ENCODE peak calls at places on chromosomes 16 and 17, in eight cellular contexts. One of them, this sample, is unnamed.

GRCh38 chr17:7404737-7405412 is 978 bp upstream of the TMEM256 start:
- DNase-seq in lower lobe of right lung: peak; percentile 72
- DNase-seq in OCI-LY7: no peak
- DNase-seq in pancreas: peak; percentile 86
- DNase-seq in cardiac muscle cell: peak; percentile 33
- DNase-seq in A549: no peak
- DNase-seq in neuronal stem cell: peak; percentile 74
- DNase-seq in uterus: no peak
- DNase-seq in this sample: peak; percentile 74

GRCh38 chr16:14309906-14310305 is 238.8 kb downstream of the MRTFB start:
- DNase-seq in OCI-LY7: no peak
- DNase-seq in pancreas: no peak
- DNase-seq in neuronal stem cell: no peak
- DNase-seq in lower lobe of right lung: no peak
- DNase-seq in uterus: no peak
- DNase-seq in cardiac muscle cell: no peak
- DNase-seq in A549: peak; percentile 73
- DNase-seq in this sample: no peak

GRCh38 chr17:18122991-18123753 is 14.6 kb downstream of the MYO15A start:
- DNase-seq in pancreas: no peak
- DNase-seq in A549: no peak
- DNase-seq in lower lobe of right lung: no peak
- DNase-seq in OCI-LY7: no peak
- DNase-seq in cardiac muscle cell: no peak
- DNase-seq in neuronal stem cell: no peak
- DNase-seq in uterus: no peak
- DNase-seq in this sample: no peak

GRCh38 chr16:637081-638018 is 1.2 kb upstream of the METTL26 start:
- DNase-seq in OCI-LY7: peak; percentile 89
- DNase-seq in neuronal stem cell: no peak
- DNase-seq in uterus: peak; percentile 88
- DNase-seq in cardiac muscle cell: peak; percentile 94
- DNase-seq in lower lobe of right lung: peak; percentile 91
- DNase-seq in pancreas: peak; percentile 96
- DNase-seq in A549: peak; percentile 90
- DNase-seq in this sample: peak; percentile 95

GRCh38 chr17:5780476-5780875 is 196.2 kb upstream of the NLRP1 start:
- DNase-seq in A549: no peak
- DNase-seq in pancreas: no peak
- DNase-seq in cardiac muscle cell: peak; percentile 39
- DNase-seq in lower lobe of right lung: no peak
- DNase-seq in OCI-LY7: no peak
- DNase-seq in neuronal stem cell: no peak
- DNase-seq in uterus: no peak
- DNase-seq in this sample: no peak

GRCh38 chr16:83420206-83420760 is 387.5 kb upstream of the HSBP1 start:
- DNase-seq in cardiac muscle cell: peak; percentile 69
- DNase-seq in pancreas: no peak
- DNase-seq in OCI-LY7: peak; percentile 17
- DNase-seq in lower lobe of right lung: no peak
- DNase-seq in uterus: no peak
- DNase-seq in neuronal stem cell: peak; percentile 67
- DNase-seq in A549: no peak
- DNase-seq in this sample: no peak

GRCh38 chr17:72135546-72136325 is 14.9 kb downstream of the SOX9 start:
- DNase-seq in pancreas: no peak
- DNase-seq in neuronal stem cell: no peak
- DNase-seq in cardiac muscle cell: peak; percentile 76
- DNase-seq in lower lobe of right lung: no peak
- DNase-seq in OCI-LY7: no peak
- DNase-seq in uterus: no peak
- DNase-seq in A549: no peak
- DNase-seq in this sample: no peak

GRCh38 chr16:60929-61878 is 7.6 kb downstream of the SNRNP25 start:
- DNase-seq in OCI-LY7: no peak
- DNase-seq in pancreas: peak; percentile 44
- DNase-seq in A549: no peak
- DNase-seq in lower lobe of right lung: peak; percentile 44
- DNase-seq in uterus: no peak
- DNase-seq in neuronal stem cell: no peak
- DNase-seq in cardiac muscle cell: no peak
- DNase-seq in this sample: no peak

DNA sequence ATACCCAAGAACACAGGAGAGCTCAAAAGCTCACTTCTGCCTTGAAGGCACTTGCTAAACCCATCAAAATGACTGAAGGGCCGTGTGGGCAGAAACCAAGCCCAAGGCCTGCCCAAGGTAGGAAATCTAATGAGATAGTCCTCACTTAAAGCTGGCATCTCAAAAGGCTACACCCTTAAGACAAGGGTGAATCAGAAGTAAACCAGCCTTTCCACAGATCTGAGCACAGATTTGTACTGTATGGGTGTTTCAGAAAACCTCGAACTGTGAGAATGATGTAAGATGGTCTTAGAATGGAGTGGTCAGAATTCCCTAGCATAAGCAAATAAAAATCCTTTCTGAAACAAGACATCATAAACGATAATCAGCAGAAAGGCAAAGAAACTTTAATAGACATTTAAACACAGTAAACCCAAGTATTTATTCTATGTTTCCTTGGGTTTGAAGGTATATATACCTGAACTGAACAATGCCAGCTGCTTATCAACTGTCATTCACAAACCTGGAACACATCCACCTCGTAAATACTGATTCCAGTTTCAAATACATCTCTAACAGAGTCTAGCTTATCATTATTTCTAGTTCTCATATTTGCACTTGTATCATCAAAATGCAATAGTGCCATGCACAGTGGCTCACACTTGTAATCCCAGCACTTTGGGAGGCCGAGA is 37.8 kb downstream of the GLG1 start:
- DNase-seq in cardiac muscle cell: peak; percentile 12
- DNase-seq in uterus: no peak
- DNase-seq in lower lobe of right lung: no peak
- DNase-seq in OCI-LY7: no peak
- DNase-seq in pancreas: no peak
- DNase-seq in neuronal stem cell: no peak
- DNase-seq in A549: no peak
- DNase-seq in this sample: no peak
- H3K4me3 ChIP-seq in cardiac muscle cell: no peak overlapping the region
- H3K4me3 ChIP-seq in uterus: no peak overlapping the region
- H3K4me3 ChIP-seq in lower lobe of right lung: no peak overlapping the region
- H3K4me3 ChIP-seq in OCI-LY7: no peak overlapping the region
- H3K4me3 ChIP-seq in pancreas: no peak overlapping the region
- H3K4me3 ChIP-seq in neuronal stem cell: no peak overlapping the region
- H3K4me3 ChIP-seq in A549: no peak overlapping the region
- H3K4me3 ChIP-seq in this sample: no peak overlapping the region

GRCh38 chr17:17062866-17063265 is 20.6 kb downstream of the MPRIP start:
- DNase-seq in OCI-LY7: no peak
- DNase-seq in cardiac muscle cell: no peak
- DNase-seq in lower lobe of right lung: peak; percentile 78
- DNase-seq in uterus: no peak
- DNase-seq in pancreas: no peak
- DNase-seq in A549: no peak
- DNase-seq in neuronal stem cell: no peak
- DNase-seq in this sample: no peak
- H3K4me1 ChIP-seq in OCI-LY7: no peaks in the 10 kb centered on the region
- H3K4me1 ChIP-seq in cardiac muscle cell: no peaks in the 10 kb centered on the region
- H3K4me1 ChIP-seq in lower lobe of right lung: peaks cover 61% of the 10 kb centered on the region
- H3K4me1 ChIP-seq in uterus: no peaks in the 10 kb centered on the region
- H3K4me1 ChIP-seq in pancreas: peaks cover 11% of the 10 kb centered on the region
- H3K4me1 ChIP-seq in A549: peaks cover 100% of the 10 kb centered on the region
- H3K4me1 ChIP-seq in neuronal stem cell: no peaks in the 10 kb centered on the region
- H3K4me1 ChIP-seq in this sample: no peaks in the 10 kb centered on the region

GRCh38 chr16:87853411-87854052 is 15.8 kb downstream of the SLC7A5 start:
- DNase-seq in lower lobe of right lung: peak; percentile 96
- DNase-seq in OCI-LY7: peak; percentile 95
- DNase-seq in uterus: peak; percentile 90
- DNase-seq in neuronal stem cell: peak; percentile 61
- DNase-seq in cardiac muscle cell: peak; percentile 94
- DNase-seq in pancreas: peak; percentile 91
- DNase-seq in A549: peak; percentile 94
- DNase-seq in this sample: peak; percentile 92

GRCh38 chr16:87854907-87855683 is 14.2 kb downstream of the SLC7A5 start:
- DNase-seq in OCI-LY7: no peak
- DNase-seq in uterus: no peak
- DNase-seq in neuronal stem cell: no peak
- DNase-seq in A549: peak; percentile 78
- DNase-seq in pancreas: no peak
- DNase-seq in cardiac muscle cell: no peak
- DNase-seq in lower lobe of right lung: no peak
- DNase-seq in this sample: no peak

GRCh38 chr16:87855852-87856715 is 13.2 kb downstream of the SLC7A5 start:
- DNase-seq in cardiac muscle cell: peak; percentile 39
- DNase-seq in uterus: no peak
- DNase-seq in OCI-LY7: peak; percentile 70
- DNase-seq in lower lobe of right lung: peak; percentile 82
- DNase-seq in pancreas: peak; percentile 79
- DNase-seq in neuronal stem cell: no peak
- DNase-seq in A549: peak; percentile 79
- DNase-seq in this sample: no peak

GRCh38 chr16:87856796-87857228 is 12.5 kb downstream of the SLC7A5 start:
- DNase-seq in neuronal stem cell: no peak
- DNase-seq in pancreas: no peak
- DNase-seq in A549: peak; percentile 71
- DNase-seq in OCI-LY7: no peak
- DNase-seq in lower lobe of right lung: no peak
- DNase-seq in cardiac muscle cell: no peak
- DNase-seq in uterus: no peak
- DNase-seq in this sample: no peak

DNA sequence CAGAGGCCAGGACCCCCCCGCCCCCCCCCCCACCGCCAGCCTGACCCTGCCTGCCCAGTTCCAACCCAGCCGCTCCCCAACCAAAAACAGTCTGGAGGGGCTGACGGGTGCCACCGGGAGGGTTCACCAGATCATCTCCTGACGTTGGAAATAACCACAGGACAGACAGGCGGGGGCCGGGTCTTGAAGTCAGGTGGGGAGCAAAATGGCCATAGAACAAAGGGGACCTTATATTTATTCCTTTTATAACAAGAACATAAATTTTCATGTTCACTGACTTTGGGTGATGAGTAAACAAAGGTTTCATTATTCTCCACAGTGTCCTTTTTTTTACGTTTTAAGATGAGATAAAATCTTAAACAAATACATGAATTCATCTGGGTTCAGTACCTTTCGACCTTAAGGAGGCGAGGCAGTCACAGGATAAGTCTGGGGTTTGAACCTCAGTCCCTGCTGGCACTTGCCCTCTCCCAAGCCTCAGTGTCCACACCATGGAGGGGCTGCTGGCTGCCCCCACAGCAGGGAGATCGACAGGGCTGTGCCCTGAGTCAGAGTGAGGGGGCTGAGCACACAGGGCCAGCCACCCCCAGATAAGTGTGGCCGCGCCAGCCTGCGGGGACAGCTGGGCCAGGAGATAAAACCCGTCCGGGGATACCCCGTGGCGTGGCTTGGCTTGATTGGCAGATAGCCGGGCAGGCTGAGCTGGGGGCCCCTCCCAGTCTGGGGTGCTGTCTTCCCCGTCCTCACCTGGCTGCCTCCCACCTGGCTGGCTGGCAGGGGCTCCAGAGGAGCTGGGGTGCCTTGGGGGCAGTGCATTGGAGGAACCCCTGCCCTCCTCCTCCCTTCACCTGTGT is 15.0 kb downstream of the SLC7A5 start:
- DNase-seq in A549: peak; percentile 92
- DNase-seq in uterus: no peak
- DNase-seq in pancreas: no peak
- DNase-seq in cardiac muscle cell: no peak
- DNase-seq in neuronal stem cell: no peak
- DNase-seq in OCI-LY7: no peak
- DNase-seq in lower lobe of right lung: no peak
- DNase-seq in this sample: no peak
- H3K4me3 ChIP-seq in A549: peak overlapping the region; percentile 77
- H3K4me3 ChIP-seq in uterus: peak overlapping the region; percentile 16
- H3K4me3 ChIP-seq in pancreas: no peak overlapping the region
- H3K4me3 ChIP-seq in cardiac muscle cell: no peak overlapping the region
- H3K4me3 ChIP-seq in neuronal stem cell: no peak overlapping the region
- H3K4me3 ChIP-seq in OCI-LY7: peak overlapping the region; percentile 58
- H3K4me3 ChIP-seq in lower lobe of right lung: peak overlapping the region; percentile 40
- H3K4me3 ChIP-seq in this sample: no peak overlapping the region

GRCh38 chr17:44110823-44111633 is 12.4 kb downstream of the HDAC5 start:
- DNase-seq in pancreas: peak; percentile 98
- DNase-seq in neuronal stem cell: no peak
- DNase-seq in A549: peak; percentile 86
- DNase-seq in cardiac muscle cell: peak; percentile 95
- DNase-seq in uterus: peak; percentile 99
- DNase-seq in lower lobe of right lung: peak; percentile 97
- DNase-seq in OCI-LY7: peak; percentile 62
- DNase-seq in this sample: peak; percentile 75

GRCh38 chr17:44113868-44114840 is 9.3 kb downstream of the HDAC5 start:
- DNase-seq in pancreas: no peak
- DNase-seq in neuronal stem cell: no peak
- DNase-seq in lower lobe of right lung: no peak
- DNase-seq in cardiac muscle cell: no peak
- DNase-seq in uterus: no peak
- DNase-seq in OCI-LY7: no peak
- DNase-seq in A549: no peak
- DNase-seq in this sample: no peak

GRCh38 chr17:44113382-44113781 is 10.1 kb downstream of the HDAC5 start:
- DNase-seq in A549: no peak
- DNase-seq in OCI-LY7: no peak
- DNase-seq in lower lobe of right lung: no peak
- DNase-seq in uterus: no peak
- DNase-seq in pancreas: no peak
- DNase-seq in cardiac muscle cell: no peak
- DNase-seq in neuronal stem cell: no peak
- DNase-seq in this sample: no peak

GRCh38 chr17:44111777-44112176 is 11.7 kb downstream of the HDAC5 start:
- DNase-seq in lower lobe of right lung: no peak
- DNase-seq in A549: no peak
- DNase-seq in neuronal stem cell: no peak
- DNase-seq in OCI-LY7: no peak
- DNase-seq in cardiac muscle cell: no peak
- DNase-seq in uterus: no peak
- DNase-seq in pancreas: no peak
- DNase-seq in this sample: no peak

DNA sequence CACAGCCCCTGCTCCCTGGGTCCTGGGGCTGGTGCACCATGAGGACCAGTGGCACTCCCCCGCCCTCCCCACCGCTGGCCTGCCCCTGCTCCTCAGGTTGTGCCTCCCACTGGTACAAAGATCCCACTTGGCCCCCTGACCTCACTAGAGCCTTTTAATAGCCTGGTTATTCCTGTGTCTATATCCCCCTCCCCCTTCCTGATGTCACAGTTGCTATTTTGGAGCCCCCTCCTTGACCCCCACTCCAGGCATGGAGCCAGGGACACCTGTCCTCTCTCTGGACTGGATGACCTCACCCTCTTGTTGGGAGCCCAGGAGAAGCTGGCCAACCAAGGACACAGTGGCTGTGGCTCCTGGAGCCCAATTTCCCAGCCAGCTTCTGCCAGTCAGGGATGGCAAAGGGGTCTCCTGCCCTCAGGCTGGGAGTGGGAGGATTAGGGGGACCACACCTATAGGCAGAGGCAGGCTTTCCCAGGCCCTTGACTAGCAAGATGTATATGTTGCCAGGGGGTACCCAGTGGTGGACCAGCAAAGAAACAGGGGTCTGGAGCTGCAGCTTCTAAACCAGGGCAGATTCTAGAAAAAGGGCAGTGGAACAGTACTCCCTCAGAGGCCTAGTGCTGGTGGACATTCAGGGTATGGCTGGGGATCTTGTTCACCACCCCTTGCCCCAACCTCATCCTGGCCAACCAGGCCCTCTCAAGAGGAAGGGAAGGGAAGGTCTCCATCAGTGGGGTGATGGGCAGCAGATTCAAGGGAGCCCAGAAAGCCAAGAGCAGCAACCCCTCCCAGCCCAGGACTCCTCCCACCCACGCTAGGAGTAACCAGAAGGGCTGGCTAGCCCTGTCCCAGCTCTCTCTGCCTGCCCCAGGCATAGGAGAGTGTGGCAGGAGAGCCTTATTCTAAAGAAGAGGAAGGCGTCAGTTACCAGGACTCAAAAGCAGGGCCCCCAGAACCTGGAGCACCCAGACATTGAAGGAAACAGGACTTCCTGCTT is 10.9 kb downstream of the HDAC5 start:
- DNase-seq in cardiac muscle cell: no peak
- DNase-seq in A549: no peak
- DNase-seq in OCI-LY7: no peak
- DNase-seq in uterus: no peak
- DNase-seq in pancreas: no peak
- DNase-seq in lower lobe of right lung: no peak
- DNase-seq in neuronal stem cell: no peak
- DNase-seq in this sample: no peak
- H3K4me1 ChIP-seq in cardiac muscle cell: peaks cover 70% of the 10 kb centered on the region
- H3K4me1 ChIP-seq in A549: peaks cover 53% of the 10 kb centered on the region
- H3K4me1 ChIP-seq in OCI-LY7: peaks cover 26% of the 10 kb centered on the region
- H3K4me1 ChIP-seq in uterus: peaks cover 23% of the 10 kb centered on the region
- H3K4me1 ChIP-seq in pancreas: peaks cover 19% of the 10 kb centered on the region
- H3K4me1 ChIP-seq in lower lobe of right lung: peaks cover 70% of the 10 kb centered on the region
- H3K4me1 ChIP-seq in neuronal stem cell: peaks cover 18% of the 10 kb centered on the region
- H3K4me1 ChIP-seq in this sample: peaks cover 7% of the 10 kb centered on the region